ENCODE peak calls at places on chromosomes 7 and 10, in six cellular contexts. V is CD8-positive, alpha-beta T cell; N is ovary; Z is SK-N-SH; R is GM20000; G is uterus. M is an unnamed sample.

GRCh38 chr7:72069263-72069662 is 342.9 kb downstream of the CALN1 start:
- DNase-seq in V (no peak), N (no peak), Z (no peak), R (no peak), G (no peak), M (no peak)

GRCh38 chr7:7424151-7424873 is 111.4 kb downstream of the COL28A1 start:
- DNase-seq in V (peak; percentile 8), N (peak; percentile 36), Z (peak; percentile 62), R (peak; percentile 53), G (peak; percentile 45), M (no peak)

GRCh38 chr10:89389254-89389653 is 3.2 kb upstream of the IFIT1 start:
- DNase-seq in V (no peak), N (no peak), Z (peak; percentile 41), R (peak; percentile 11), G (no peak), M (no peak)

GRCh38 chr7:25259487-25260243 is 31.4 kb upstream of the NPVF start:
- DNase-seq in V (peak; percentile 24), N (peak; percentile 51), Z (peak; percentile 79), R (peak; percentile 57), G (peak; percentile 80), M (peak; percentile 74)

GRCh38 chr7:99624487-99624886 is 7.7 kb downstream of the ZSCAN25 start:
- DNase-seq in V (peak; percentile 57), N (no peak), Z (no peak), R (no peak), G (no peak), M (peak; percentile 61)

GRCh38 chr7:108584211-108584610 is 14.5 kb downstream of the DNAJB9 start:
- DNase-seq in V (no peak), N (no peak), Z (no peak), R (no peak), G (no peak), M (no peak)

GRCh38 chr10:25017247-25017590 is 807 bp downstream of the THNSL1 start:
- DNase-seq in V (no peak), N (peak; percentile 12), Z (peak; percentile 29), R (peak; percentile 28), G (no peak), M (no peak)

GRCh38 chr7:125355899-125356298 is 426.3 kb upstream of the POT1 start:
- DNase-seq in V (no peak), N (no peak), Z (no peak), R (no peak), G (no peak), M (no peak)

GRCh38 chr10:132186488-132187413 is at the start of gene DPYSL4:
- DNase-seq in V (no peak), N (no peak), Z (peak; percentile 99), R (peak; percentile 91), G (no peak), M (no peak)

GRCh38 chr10:131095109-131095580 is 216.4 kb downstream of the TCERG1L start:
- DNase-seq in V (no peak), N (no peak), Z (no peak), R (no peak), G (no peak), M (no peak)

GRCh38 chr10:30435068-30435422 is 1.1 kb downstream of the MAP3K8 start:
- DNase-seq in V (no peak), N (peak; percentile 39), Z (no peak), R (no peak), G (peak; percentile 57), M (no peak)

GRCh38 chr10:70672165-70672992 is at the start of gene ADAMTS14:
- DNase-seq in V (no peak), N (no peak), Z (peak; percentile 93), R (peak; percentile 56), G (no peak), M (no peak)

GRCh38 chr10:10623958-10624590 is 393.6 kb upstream of the CELF2 start:
- DNase-seq in V (no peak), N (no peak), Z (no peak), R (no peak), G (no peak), M (no peak)

GRCh38 chr7:45221266-45221665 is 63.7 kb downstream of the RAMP3 start:
- DNase-seq in V (no peak), N (no peak), Z (no peak), R (no peak), G (no peak), M (no peak)

GRCh38 chr7:147756290-147756689 is 834.3 kb upstream of the C7orf33 start:
- DNase-seq in V (no peak), N (no peak), Z (no peak), R (no peak), G (no peak), M (no peak)

GRCh38 chr10:84008878-84009277 is 130.4 kb upstream of the GHITM start:
- DNase-seq in V (no peak), N (no peak), Z (peak; percentile 42), R (peak; percentile 60), G (no peak), M (no peak)

GRCh38 chr7:76358053-76358477 is 726 bp downstream of the YWHAG start:
- DNase-seq in V (peak; percentile 7), N (peak; percentile 66), Z (peak; percentile 74), R (peak; percentile 45), G (peak; percentile 62), M (no peak)

GRCh38 chr7:24917510-24918239 is 62.3 kb downstream of the OSBPL3 start:
- DNase-seq in V (no peak), N (no peak), Z (no peak), R (no peak), G (no peak), M (no peak)

GRCh38 chr7:113263749-113264148 is 145.4 kb upstream of the SMIM30 start:
- DNase-seq in V (no peak), N (no peak), Z (no peak), R (no peak), G (no peak), M (no peak)

GRCh38 chr7:28953628-28954027 is 4.5 kb downstream of the TRIL start:
- DNase-seq in V (no peak), N (no peak), Z (peak; percentile 87), R (no peak), G (no peak), M (no peak)

GRCh38 chr10:15314482-15315070 is 56.5 kb downstream of the FAM171A1 start:
- DNase-seq in V (no peak), N (no peak), Z (no peak), R (no peak), G (no peak), M (no peak)

GRCh38 chr7:130420943-130421578 is 19.8 kb downstream of the CEP41 start:
- DNase-seq in V (no peak), N (no peak), Z (no peak), R (no peak), G (no peak), M (no peak)

GRCh38 chr7:11472646-11473045 is 359.4 kb downstream of the THSD7A start:
- DNase-seq in V (no peak), N (no peak), Z (no peak), R (no peak), G (no peak), M (no peak)

GRCh38 chr7:110253083-110253482 is 837.8 kb upstream of the LRRN3 start:
- DNase-seq in V (no peak), N (no peak), Z (peak; percentile 52), R (no peak), G (no peak), M (no peak)

GRCh38 chr10:17233534-17233933 is 5.5 kb downstream of the VIM start:
- DNase-seq in V (no peak), N (peak; percentile 49), Z (no peak), R (no peak), G (peak; percentile 41), M (no peak)

GRCh38 chr10:17237163-17237562 is 9.1 kb downstream of the VIM start:
- DNase-seq in V (no peak), N (no peak), Z (no peak), R (no peak), G (no peak), M (no peak)

GRCh38 chr10:17236468-17236886 is 8.4 kb downstream of the VIM start:
- DNase-seq in V (no peak), N (no peak), Z (no peak), R (no peak), G (no peak), M (no peak)

GRCh38 chr10:17234541-17234940 is 6.5 kb downstream of the VIM start:
- DNase-seq in V (no peak), N (no peak), Z (no peak), R (no peak), G (no peak), M (no peak)

GRCh38 chr10:17235136-17235535 is 7.1 kb downstream of the VIM start:
- DNase-seq in V (no peak), N (no peak), Z (no peak), R (no peak), G (no peak), M (no peak)
- TF ChIP-seq CTCF in V (no peak), N (no peak), Z (peak; percentile 49), R (no peak), G (no peak), M (peak; percentile 52)

GRCh38 chr7:40237731-40238130 is 102.9 kb downstream of the SUGCT start:
- DNase-seq in V (no peak), N (no peak), Z (no peak), R (no peak), G (no peak), M (no peak)
- TF ChIP-seq CTCF in V (no peak), N (no peak), Z (no peak), R (no peak), G (no peak), M (no peak)

GRCh38 chr7:96224073-96224472 is 97.8 kb downstream of the SLC25A13 start:
- DNase-seq in V (no peak), N (no peak), Z (no peak), R (no peak), G (no peak), M (no peak)

GRCh38 chr7:96221888-96222287 is 100.0 kb downstream of the SLC25A13 start:
- DNase-seq in V (no peak), N (no peak), Z (no peak), R (no peak), G (no peak), M (no peak)

GRCh38 chr7:96228760-96229159 is 93.1 kb downstream of the SLC25A13 start:
- DNase-seq in V (no peak), N (no peak), Z (no peak), R (no peak), G (no peak), M (no peak)

GRCh38 chr7:96225251-96225650 is 96.6 kb downstream of the SLC25A13 start:
- DNase-seq in V (no peak), N (no peak), Z (no peak), R (no peak), G (no peak), M (no peak)

GRCh38 chr7:96224682-96225081 is 97.2 kb downstream of the SLC25A13 start:
- DNase-seq in V (no peak), N (no peak), Z (peak; percentile 51), R (peak; percentile 43), G (no peak), M (no peak)
- TF ChIP-seq CTCF in V (no peak), N (no peak), Z (peak; percentile 42), R (no peak), G (peak; percentile 4), M (peak; percentile 34)

DNA sequence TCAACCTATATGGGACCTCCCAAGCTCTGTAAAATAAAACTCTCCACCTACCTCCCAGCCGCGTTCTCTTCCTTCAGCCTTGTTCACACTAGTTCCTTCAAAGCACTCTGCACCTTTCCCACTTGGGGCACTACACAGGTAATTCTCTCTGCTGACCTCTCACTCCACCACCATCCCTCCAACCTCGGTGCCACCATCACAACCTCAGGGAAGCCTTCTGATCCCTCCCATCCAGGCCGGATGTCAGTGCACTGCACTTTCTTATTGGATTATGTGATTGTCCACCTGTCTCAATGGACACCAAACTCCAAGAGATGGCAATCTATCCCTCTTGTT is 7.0 kb downstream of the LARP4B start:
- DNase-seq in V (no peak), N (no peak), Z (no peak), R (no peak), G (no peak), M (no peak)
- TF ChIP-seq CTCF in V (no peak), N (no peak), Z (no peak), R (no peak), G (no peak), M (no peak)